ENCODE peak calls at places on chromosomes 16 and 17, in seven cellular contexts. One of them, this sample, is unnamed.
A peak's percentile ranks its signal among the peaks of the same experiment; 100 is the strongest.

GRCh38 chr16:24482681-24483202 is 56.6 kb upstream of the RBBP6 start:
- DNase-seq in nephron progenitor cell: no peak
- DNase-seq in fibroblast of lung: no peak
- DNase-seq in prostate gland: no peak
- DNase-seq in testis: no peak
- DNase-seq in fibroblast of pulmonary artery: no peak
- DNase-seq in ovary: no peak
- DNase-seq in this sample: no peak

GRCh38 chr16:4692460-4693295 is 684 bp upstream of the NUDT16L1 start:
- DNase-seq in nephron progenitor cell: no peak
- DNase-seq in fibroblast of lung: no peak
- DNase-seq in prostate gland: no peak
- DNase-seq in testis: no peak
- DNase-seq in fibroblast of pulmonary artery: no peak
- DNase-seq in ovary: no peak
- DNase-seq in this sample: no peak

GRCh38 chr17:75088902-75089417 is 1.2 kb downstream of the SLC16A5 start:
- DNase-seq in nephron progenitor cell: no peak
- DNase-seq in fibroblast of lung: peak; percentile 36
- DNase-seq in prostate gland: no peak
- DNase-seq in testis: no peak
- DNase-seq in fibroblast of pulmonary artery: no peak
- DNase-seq in ovary: peak; percentile 25
- DNase-seq in this sample: peak; percentile 60

GRCh38 chr17:66915204-66915611 is 49.3 kb upstream of the CACNG4 start:
- DNase-seq in nephron progenitor cell: no peak
- DNase-seq in fibroblast of lung: no peak
- DNase-seq in prostate gland: peak; percentile 75
- DNase-seq in testis: peak; percentile 52
- DNase-seq in fibroblast of pulmonary artery: peak; percentile 10
- DNase-seq in ovary: no peak
- DNase-seq in this sample: no peak

GRCh38 chr17:4506180-4506814 is 7.6 kb downstream of the SPNS2 start:
- DNase-seq in nephron progenitor cell: no peak
- DNase-seq in fibroblast of lung: no peak
- DNase-seq in prostate gland: no peak
- DNase-seq in testis: no peak
- DNase-seq in fibroblast of pulmonary artery: no peak
- DNase-seq in ovary: no peak
- DNase-seq in this sample: no peak

GRCh38 chr16:12215302-12216105 is 239.0 kb downstream of the SNX29 start:
- DNase-seq in nephron progenitor cell: no peak
- DNase-seq in fibroblast of lung: no peak
- DNase-seq in prostate gland: no peak
- DNase-seq in testis: no peak
- DNase-seq in fibroblast of pulmonary artery: no peak
- DNase-seq in ovary: no peak
- DNase-seq in this sample: no peak

GRCh38 chr17:4362141-4362540 is 4.3 kb downstream of the UBE2G1 start:
- DNase-seq in nephron progenitor cell: no peak
- DNase-seq in fibroblast of lung: no peak
- DNase-seq in prostate gland: no peak
- DNase-seq in testis: peak; percentile 37
- DNase-seq in fibroblast of pulmonary artery: peak; percentile 26
- DNase-seq in ovary: no peak
- DNase-seq in this sample: peak; percentile 25

GRCh38 chr16:88533945-88534641 is 36.1 kb upstream of the ZC3H18 start:
- DNase-seq in nephron progenitor cell: peak; percentile 90
- DNase-seq in fibroblast of lung: peak; percentile 48
- DNase-seq in prostate gland: peak; percentile 65
- DNase-seq in testis: peak; percentile 72
- DNase-seq in fibroblast of pulmonary artery: peak; percentile 58
- DNase-seq in ovary: peak; percentile 78
- DNase-seq in this sample: peak; percentile 38

GRCh38 chr17:37111329-37111728 is 162.6 kb downstream of the AATF start:
- DNase-seq in nephron progenitor cell: no peak
- DNase-seq in fibroblast of lung: no peak
- DNase-seq in prostate gland: no peak
- DNase-seq in testis: no peak
- DNase-seq in fibroblast of pulmonary artery: no peak
- DNase-seq in ovary: no peak
- DNase-seq in this sample: no peak

GRCh38 chr17:4557626-4558310 is 2.6 kb upstream of the MYBBP1A start:
- DNase-seq in nephron progenitor cell: no peak
- DNase-seq in fibroblast of lung: no peak
- DNase-seq in prostate gland: no peak
- DNase-seq in testis: no peak
- DNase-seq in fibroblast of pulmonary artery: no peak
- DNase-seq in ovary: no peak
- DNase-seq in this sample: no peak

GRCh38 chr16:56331915-56332314 is 93.4 kb downstream of the AMFR start:
- DNase-seq in nephron progenitor cell: no peak
- DNase-seq in fibroblast of lung: no peak
- DNase-seq in prostate gland: no peak
- DNase-seq in testis: no peak
- DNase-seq in fibroblast of pulmonary artery: no peak
- DNase-seq in ovary: no peak
- DNase-seq in this sample: no peak

GRCh38 chr17:33106525-33107162 is 115.0 kb downstream of the SPACA3 start:
- DNase-seq in nephron progenitor cell: no peak
- DNase-seq in fibroblast of lung: peak; percentile 55
- DNase-seq in prostate gland: no peak
- DNase-seq in testis: no peak
- DNase-seq in fibroblast of pulmonary artery: no peak
- DNase-seq in ovary: no peak
- DNase-seq in this sample: no peak

GRCh38 chr17:42928714-42929496 is 28.3 kb downstream of the G6PC1 start:
- DNase-seq in nephron progenitor cell: peak; percentile 21
- DNase-seq in fibroblast of lung: peak; percentile 82
- DNase-seq in prostate gland: peak; percentile 15
- DNase-seq in testis: peak; percentile 34
- DNase-seq in fibroblast of pulmonary artery: peak; percentile 91
- DNase-seq in ovary: peak; percentile 9
- DNase-seq in this sample: peak; percentile 91

GRCh38 chr17:73118876-73119485 is 26.5 kb upstream of the SLC39A11 start:
- DNase-seq in nephron progenitor cell: no peak
- DNase-seq in fibroblast of lung: no peak
- DNase-seq in prostate gland: no peak
- DNase-seq in testis: no peak
- DNase-seq in fibroblast of pulmonary artery: no peak
- DNase-seq in ovary: no peak
- DNase-seq in this sample: no peak

GRCh38 chr16:89737341-89738071 is 16.2 kb downstream of the ZNF276 start:
- DNase-seq in nephron progenitor cell: no peak
- DNase-seq in fibroblast of lung: no peak
- DNase-seq in prostate gland: no peak
- DNase-seq in testis: no peak
- DNase-seq in fibroblast of pulmonary artery: no peak
- DNase-seq in ovary: no peak
- DNase-seq in this sample: no peak

GRCh38 chr16:68229431-68230175 is 6.3 kb downstream of the ESRP2 start:
- DNase-seq in nephron progenitor cell: peak; percentile 59
- DNase-seq in fibroblast of lung: peak; percentile 49
- DNase-seq in prostate gland: peak; percentile 48
- DNase-seq in testis: peak; percentile 51
- DNase-seq in fibroblast of pulmonary artery: peak; percentile 76
- DNase-seq in ovary: peak; percentile 28
- DNase-seq in this sample: peak; percentile 65

GRCh38 chr16:70430667-70431536 is 8.0 kb downstream of the ST3GAL2 start:
- DNase-seq in nephron progenitor cell: peak; percentile 29
- DNase-seq in fibroblast of lung: no peak
- DNase-seq in prostate gland: no peak
- DNase-seq in testis: no peak
- DNase-seq in fibroblast of pulmonary artery: no peak
- DNase-seq in ovary: no peak
- DNase-seq in this sample: peak; percentile 39

GRCh38 chr16:10981697-10982216 is 37.4 kb downstream of the CLEC16A start:
- DNase-seq in nephron progenitor cell: no peak
- DNase-seq in fibroblast of lung: no peak
- DNase-seq in prostate gland: no peak
- DNase-seq in testis: no peak
- DNase-seq in fibroblast of pulmonary artery: no peak
- DNase-seq in ovary: no peak
- DNase-seq in this sample: no peak

GRCh38 chr17:28327709-28328108 is 7.6 kb downstream of the IFT20 start:
- DNase-seq in nephron progenitor cell: no peak
- DNase-seq in fibroblast of lung: no peak
- DNase-seq in prostate gland: no peak
- DNase-seq in testis: peak; percentile 2
- DNase-seq in fibroblast of pulmonary artery: no peak
- DNase-seq in ovary: no peak
- DNase-seq in this sample: peak; percentile 54
- TF ChIP-seq CTCF in nephron progenitor cell: no peak
- TF ChIP-seq CTCF in fibroblast of lung: no peak
- TF ChIP-seq CTCF in prostate gland: no peak
- TF ChIP-seq CTCF in testis: no peak
- TF ChIP-seq CTCF in fibroblast of pulmonary artery: no peak
- TF ChIP-seq CTCF in ovary: no peak
- TF ChIP-seq CTCF in this sample: peak; percentile 18

DNA sequence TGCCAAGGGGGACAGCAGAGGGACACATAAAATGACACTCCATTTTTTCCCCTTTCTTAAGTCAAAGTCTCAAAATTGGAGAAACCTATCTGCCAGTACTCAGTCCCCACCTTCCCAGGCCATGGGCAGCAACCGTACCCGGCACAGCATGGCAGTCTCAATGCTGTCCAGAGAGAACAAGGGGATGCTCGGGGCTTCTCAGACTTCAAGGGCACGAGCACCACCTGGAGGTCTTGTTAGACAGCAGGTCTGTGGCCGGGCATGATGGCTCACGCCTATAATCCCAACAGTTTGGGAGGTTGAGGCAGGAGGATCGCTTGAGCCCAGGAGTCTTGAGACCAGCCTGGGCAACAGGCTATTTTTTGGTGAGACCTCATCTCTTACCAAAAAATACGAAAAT is 3.2 kb downstream of the DNAH17 start:
- DNase-seq in nephron progenitor cell: no peak
- DNase-seq in fibroblast of lung: no peak
- DNase-seq in prostate gland: no peak
- DNase-seq in testis: no peak
- DNase-seq in fibroblast of pulmonary artery: no peak
- DNase-seq in ovary: no peak
- DNase-seq in this sample: no peak
- TF ChIP-seq CTCF in nephron progenitor cell: no peak
- TF ChIP-seq CTCF in fibroblast of lung: no peak
- TF ChIP-seq CTCF in prostate gland: no peak
- TF ChIP-seq CTCF in testis: no peak
- TF ChIP-seq CTCF in fibroblast of pulmonary artery: no peak
- TF ChIP-seq CTCF in ovary: no peak
- TF ChIP-seq CTCF in this sample: no peak

GRCh38 chr17:17314501-17315071 is 11.4 kb downstream of the NT5M start:
- DNase-seq in nephron progenitor cell: no peak
- DNase-seq in fibroblast of lung: no peak
- DNase-seq in prostate gland: no peak
- DNase-seq in testis: no peak
- DNase-seq in fibroblast of pulmonary artery: no peak
- DNase-seq in ovary: no peak
- DNase-seq in this sample: no peak

GRCh38 chr17:17315142-17315821 is 12.1 kb downstream of the NT5M start:
- DNase-seq in nephron progenitor cell: no peak
- DNase-seq in fibroblast of lung: no peak
- DNase-seq in prostate gland: peak; percentile 65
- DNase-seq in testis: no peak
- DNase-seq in fibroblast of pulmonary artery: no peak
- DNase-seq in ovary: no peak
- DNase-seq in this sample: no peak

GRCh38 chr17:17313350-17313991 is 10.3 kb downstream of the NT5M start:
- DNase-seq in nephron progenitor cell: peak; percentile 38
- DNase-seq in fibroblast of lung: no peak
- DNase-seq in prostate gland: peak; percentile 60
- DNase-seq in testis: peak; percentile 67
- DNase-seq in fibroblast of pulmonary artery: peak; percentile 34
- DNase-seq in ovary: no peak
- DNase-seq in this sample: no peak
- TF ChIP-seq CTCF in nephron progenitor cell: peak; percentile 44
- TF ChIP-seq CTCF in fibroblast of lung: peak; percentile 33
- TF ChIP-seq CTCF in prostate gland: no peak
- TF ChIP-seq CTCF in testis: peak; percentile 38
- TF ChIP-seq CTCF in fibroblast of pulmonary artery: peak; percentile 48
- TF ChIP-seq CTCF in ovary: no peak
- TF ChIP-seq CTCF in this sample: peak; percentile 31

GRCh38 chr17:83195330-83196087 is 116.1 kb downstream of the METRNL start:
- DNase-seq in nephron progenitor cell: no peak
- DNase-seq in fibroblast of lung: peak; percentile 38
- DNase-seq in prostate gland: peak; percentile 73
- DNase-seq in testis: peak; percentile 25
- DNase-seq in fibroblast of pulmonary artery: peak; percentile 21
- DNase-seq in ovary: no peak
- DNase-seq in this sample: peak; percentile 73
- TF ChIP-seq CTCF in nephron progenitor cell: no peak
- TF ChIP-seq CTCF in fibroblast of lung: no peak
- TF ChIP-seq CTCF in prostate gland: no peak
- TF ChIP-seq CTCF in testis: peak; percentile 27
- TF ChIP-seq CTCF in fibroblast of pulmonary artery: no peak
- TF ChIP-seq CTCF in ovary: no peak
- TF ChIP-seq CTCF in this sample: no peak

DNA sequence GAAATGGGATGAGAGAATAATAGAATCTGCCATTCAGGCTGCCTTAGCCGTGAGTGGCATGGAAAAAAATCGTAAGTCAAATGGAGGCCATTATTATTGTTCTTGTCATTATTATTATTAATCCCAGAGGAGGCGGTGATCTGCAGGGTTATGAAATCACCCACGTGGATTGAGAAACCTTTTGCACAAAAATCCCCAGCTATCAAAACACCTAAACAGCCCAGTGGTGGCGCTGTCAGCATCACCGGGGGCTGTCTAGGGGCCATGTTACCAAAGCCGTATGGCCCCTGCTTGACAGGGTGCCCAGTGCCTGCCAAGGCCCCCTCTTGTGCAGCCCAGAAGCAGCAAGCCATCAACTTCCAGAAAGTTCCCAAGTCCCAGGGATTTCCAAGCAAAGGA is 25.2 kb downstream of the CNGB1 start:
- DNase-seq in nephron progenitor cell: no peak
- DNase-seq in fibroblast of lung: no peak
- DNase-seq in prostate gland: no peak
- DNase-seq in testis: no peak
- DNase-seq in fibroblast of pulmonary artery: peak; percentile 25
- DNase-seq in ovary: no peak
- DNase-seq in this sample: no peak
- TF ChIP-seq CTCF in nephron progenitor cell: no peak
- TF ChIP-seq CTCF in fibroblast of lung: no peak
- TF ChIP-seq CTCF in prostate gland: no peak
- TF ChIP-seq CTCF in testis: no peak
- TF ChIP-seq CTCF in fibroblast of pulmonary artery: peak; percentile 33
- TF ChIP-seq CTCF in ovary: no peak
- TF ChIP-seq CTCF in this sample: no peak